ENCODE peak calls at places on chromosomes 7 and 10, in seven cellular contexts. One of them, this sample, is unnamed.
A peak's percentile ranks its signal among the peaks of the same experiment; 100 is the strongest.

GRCh38 chr7:31122649-31123058 is 70.5 kb downstream of the ADCYAP1R1 start:
- DNase-seq in hepatocyte: peak; percentile 86
- DNase-seq in GM23338: peak; percentile 90
- DNase-seq in HCT116: peak; percentile 79
- DNase-seq in fibroblast of lung: peak; percentile 93
- DNase-seq in PC-9: peak; percentile 69
- DNase-seq in GM23248: peak; percentile 91
- DNase-seq in this sample: peak; percentile 82

GRCh38 chr10:84818956-84819355 is 490.6 kb downstream of the CCSER2 start:
- DNase-seq in hepatocyte: no peak
- DNase-seq in GM23338: no peak
- DNase-seq in HCT116: no peak
- DNase-seq in fibroblast of lung: no peak
- DNase-seq in PC-9: no peak
- DNase-seq in GM23248: no peak
- DNase-seq in this sample: no peak

GRCh38 chr7:141264511-141264910 is 190.6 kb downstream of the TMEM178B start:
- DNase-seq in hepatocyte: no peak
- DNase-seq in GM23338: no peak
- DNase-seq in HCT116: no peak
- DNase-seq in fibroblast of lung: no peak
- DNase-seq in PC-9: no peak
- DNase-seq in GM23248: no peak
- DNase-seq in this sample: no peak

GRCh38 chr7:128785738-128786137 is 6.0 kb upstream of the CCDC136 start:
- DNase-seq in hepatocyte: no peak
- DNase-seq in GM23338: no peak
- DNase-seq in HCT116: no peak
- DNase-seq in fibroblast of lung: no peak
- DNase-seq in PC-9: no peak
- DNase-seq in GM23248: no peak
- DNase-seq in this sample: no peak

GRCh38 chr10:132397036-132397541 is at the start of gene PWWP2B:
- DNase-seq in hepatocyte: peak; percentile 85
- DNase-seq in GM23338: no peak
- DNase-seq in HCT116: no peak
- DNase-seq in fibroblast of lung: peak; percentile 28
- DNase-seq in PC-9: no peak
- DNase-seq in GM23248: peak; percentile 73
- DNase-seq in this sample: peak; percentile 70

GRCh38 chr7:91212592-91212991 is 51.6 kb upstream of the FZD1 start:
- DNase-seq in hepatocyte: no peak
- DNase-seq in GM23338: no peak
- DNase-seq in HCT116: no peak
- DNase-seq in fibroblast of lung: peak; percentile 22
- DNase-seq in PC-9: no peak
- DNase-seq in GM23248: peak; percentile 55
- DNase-seq in this sample: peak; percentile 69

GRCh38 chr7:68507644-68508043 is 1090.6 kb upstream of the AUTS2 start:
- DNase-seq in hepatocyte: no peak
- DNase-seq in GM23338: no peak
- DNase-seq in HCT116: no peak
- DNase-seq in fibroblast of lung: no peak
- DNase-seq in PC-9: no peak
- DNase-seq in GM23248: no peak
- DNase-seq in this sample: no peak

GRCh38 chr7:95001258-95001657 is 93.9 kb downstream of the PPP1R9A start:
- DNase-seq in hepatocyte: no peak
- DNase-seq in GM23338: no peak
- DNase-seq in HCT116: no peak
- DNase-seq in fibroblast of lung: no peak
- DNase-seq in PC-9: no peak
- DNase-seq in GM23248: no peak
- DNase-seq in this sample: no peak

GRCh38 chr10:95350212-95350829 is 59.5 kb upstream of the PDLIM1 start:
- DNase-seq in hepatocyte: no peak
- DNase-seq in GM23338: no peak
- DNase-seq in HCT116: no peak
- DNase-seq in fibroblast of lung: peak; percentile 94
- DNase-seq in PC-9: peak; percentile 52
- DNase-seq in GM23248: peak; percentile 52
- DNase-seq in this sample: no peak

GRCh38 chr10:52484426-52485065 is 170.5 kb downstream of the DKK1 start:
- DNase-seq in hepatocyte: no peak
- DNase-seq in GM23338: no peak
- DNase-seq in HCT116: no peak
- DNase-seq in fibroblast of lung: no peak
- DNase-seq in PC-9: no peak
- DNase-seq in GM23248: peak; percentile 65
- DNase-seq in this sample: no peak

GRCh38 chr10:52491246-52492000 is 177.3 kb downstream of the DKK1 start:
- DNase-seq in hepatocyte: no peak
- DNase-seq in GM23338: no peak
- DNase-seq in HCT116: no peak
- DNase-seq in fibroblast of lung: peak; percentile 22
- DNase-seq in PC-9: no peak
- DNase-seq in GM23248: peak; percentile 81
- DNase-seq in this sample: no peak

GRCh38 chr10:52486840-52487611 is 172.9 kb downstream of the DKK1 start:
- DNase-seq in hepatocyte: peak; percentile 11
- DNase-seq in GM23338: no peak
- DNase-seq in HCT116: no peak
- DNase-seq in fibroblast of lung: peak; percentile 81
- DNase-seq in PC-9: peak; percentile 84
- DNase-seq in GM23248: peak; percentile 89
- DNase-seq in this sample: no peak

GRCh38 chr10:52485486-52485885 is 171.4 kb downstream of the DKK1 start:
- DNase-seq in hepatocyte: no peak
- DNase-seq in GM23338: no peak
- DNase-seq in HCT116: no peak
- DNase-seq in fibroblast of lung: no peak
- DNase-seq in PC-9: no peak
- DNase-seq in GM23248: peak; percentile 25
- DNase-seq in this sample: no peak

GRCh38 chr10:52488606-52489485 is 174.8 kb downstream of the DKK1 start:
- DNase-seq in hepatocyte: peak; percentile 63
- DNase-seq in GM23338: peak; percentile 63
- DNase-seq in HCT116: no peak
- DNase-seq in fibroblast of lung: peak; percentile 70
- DNase-seq in PC-9: no peak
- DNase-seq in GM23248: peak; percentile 67
- DNase-seq in this sample: peak; percentile 41
- H3K4me2 ChIP-seq in hepatocyte: no peak overlapping the region
- H3K4me2 ChIP-seq in GM23338: no peak overlapping the region
- H3K4me2 ChIP-seq in HCT116: peak overlapping the region; percentile 24
- H3K4me2 ChIP-seq in fibroblast of lung: no peak overlapping the region
- H3K4me2 ChIP-seq in PC-9: peak overlapping the region; percentile 14
- H3K4me2 ChIP-seq in GM23248: peak overlapping the region; percentile 52
- H3K4me2 ChIP-seq in this sample: no peak overlapping the region

GRCh38 chr10:124288928-124289921 is 129.5 kb downstream of the OAT start:
- DNase-seq in hepatocyte: no peak
- DNase-seq in GM23338: no peak
- DNase-seq in HCT116: no peak
- DNase-seq in fibroblast of lung: no peak
- DNase-seq in PC-9: no peak
- DNase-seq in GM23248: no peak
- DNase-seq in this sample: no peak

GRCh38 chr10:124292911-124293640 is 125.6 kb downstream of the OAT start:
- DNase-seq in hepatocyte: no peak
- DNase-seq in GM23338: no peak
- DNase-seq in HCT116: no peak
- DNase-seq in fibroblast of lung: no peak
- DNase-seq in PC-9: no peak
- DNase-seq in GM23248: no peak
- DNase-seq in this sample: no peak

GRCh38 chr10:124287791-124288190 is 130.9 kb downstream of the OAT start:
- DNase-seq in hepatocyte: no peak
- DNase-seq in GM23338: no peak
- DNase-seq in HCT116: no peak
- DNase-seq in fibroblast of lung: no peak
- DNase-seq in PC-9: no peak
- DNase-seq in GM23248: no peak
- DNase-seq in this sample: no peak

GRCh38 chr10:124291009-124291671 is 127.6 kb downstream of the OAT start:
- DNase-seq in hepatocyte: no peak
- DNase-seq in GM23338: no peak
- DNase-seq in HCT116: no peak
- DNase-seq in fibroblast of lung: no peak
- DNase-seq in PC-9: no peak
- DNase-seq in GM23248: no peak
- DNase-seq in this sample: no peak

DNA sequence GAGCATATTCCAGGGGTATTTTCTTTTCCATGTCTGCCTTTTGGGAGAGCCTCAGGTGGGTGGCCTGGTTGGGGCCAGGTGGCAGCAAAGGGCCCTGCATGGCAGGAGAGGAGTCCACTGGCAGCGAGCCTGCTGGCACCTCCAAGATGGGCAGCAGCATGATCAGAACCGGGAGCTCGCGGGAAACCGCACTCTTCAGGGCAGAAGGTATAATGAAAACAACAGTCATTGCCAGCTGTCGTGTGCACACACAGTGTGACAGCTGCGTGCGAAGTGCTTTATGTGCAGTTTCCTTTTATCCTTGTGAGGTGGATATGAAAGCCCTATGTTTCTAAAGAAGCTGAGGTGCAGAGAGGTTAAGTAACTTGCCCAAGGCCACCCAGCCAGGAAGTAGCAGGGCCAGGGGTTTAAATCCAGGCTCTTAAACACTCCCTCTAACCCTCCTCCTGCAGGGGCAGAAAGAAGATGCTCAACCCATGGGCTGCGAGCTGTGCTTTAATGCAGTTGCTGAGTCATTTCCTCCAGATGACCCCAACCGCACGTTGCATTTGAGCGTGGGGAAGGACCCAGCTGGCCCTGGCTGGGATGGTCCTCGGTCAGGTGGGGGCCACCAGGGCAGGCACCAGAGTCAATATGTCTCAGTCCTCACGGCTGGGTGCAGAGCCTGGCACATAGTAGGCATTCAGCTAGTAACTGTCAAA is 128.5 kb downstream of the OAT start:
- DNase-seq in hepatocyte: no peak
- DNase-seq in GM23338: no peak
- DNase-seq in HCT116: no peak
- DNase-seq in fibroblast of lung: peak; percentile 50
- DNase-seq in PC-9: no peak
- DNase-seq in GM23248: no peak
- DNase-seq in this sample: no peak
- H3K4me3 ChIP-seq in hepatocyte: no peak overlapping the region
- H3K4me3 ChIP-seq in GM23338: no peak overlapping the region
- H3K4me3 ChIP-seq in HCT116: no peak overlapping the region
- H3K4me3 ChIP-seq in fibroblast of lung: no peak overlapping the region
- H3K4me3 ChIP-seq in PC-9: no peak overlapping the region
- H3K4me3 ChIP-seq in GM23248: no peak overlapping the region
- H3K4me3 ChIP-seq in this sample: no peak overlapping the region

DNA sequence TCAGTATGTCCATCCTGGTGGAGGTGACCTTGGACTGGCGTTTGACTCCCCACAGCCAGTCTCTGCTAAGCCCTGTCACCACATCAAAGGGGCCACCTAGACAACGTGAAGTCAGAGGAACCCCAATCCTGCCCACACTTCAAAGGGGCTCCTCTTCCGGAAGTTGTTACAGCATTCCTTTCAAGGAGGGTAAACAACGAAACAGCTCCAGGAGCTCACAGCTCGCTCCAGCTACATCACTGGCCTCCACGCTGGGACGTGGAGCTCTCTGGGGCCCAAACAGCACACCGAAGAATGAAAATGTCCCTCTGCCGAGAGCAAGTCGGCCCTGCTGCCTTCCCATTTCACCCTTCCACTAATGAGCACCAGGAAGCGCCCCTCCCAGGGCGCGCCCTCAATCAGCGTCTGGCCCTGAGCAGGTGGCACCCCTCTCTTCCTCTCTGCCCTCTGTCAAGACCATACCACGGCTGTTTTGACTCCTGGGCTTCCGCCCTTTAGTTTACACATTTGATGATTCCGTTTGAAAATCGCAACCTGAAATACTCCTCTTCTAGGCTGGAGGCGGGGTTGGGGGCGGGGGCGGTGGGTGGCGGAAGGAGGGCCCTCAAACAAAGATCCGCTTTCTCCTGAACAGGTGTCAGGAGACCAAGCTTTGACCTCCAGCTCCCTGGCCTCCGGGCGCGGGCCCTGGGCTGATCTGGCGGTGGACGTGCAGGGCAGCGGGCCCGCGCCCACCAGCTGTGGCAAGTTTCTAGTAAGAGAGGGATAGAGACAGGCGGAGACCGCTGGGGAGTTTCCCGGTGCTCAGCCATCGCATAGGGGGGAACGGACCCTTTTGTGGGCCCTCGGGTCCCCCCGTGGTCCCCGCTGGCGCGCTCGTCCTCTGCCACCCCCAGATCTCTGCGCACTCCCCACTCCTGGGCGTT is 53.1 kb upstream of the KDM7A start:
- DNase-seq in hepatocyte: no peak
- DNase-seq in GM23338: peak; percentile 69
- DNase-seq in HCT116: no peak
- DNase-seq in fibroblast of lung: no peak
- DNase-seq in PC-9: no peak
- DNase-seq in GM23248: no peak
- DNase-seq in this sample: peak; percentile 59
- TF ChIP-seq EZH2 in hepatocyte: no peak
- TF ChIP-seq EZH2 in GM23338: no peak
- TF ChIP-seq EZH2 in HCT116: no peak
- TF ChIP-seq EZH2 in fibroblast of lung: peak; percentile 30
- TF ChIP-seq EZH2 in PC-9: no peak
- TF ChIP-seq EZH2 in GM23248: no peak
- TF ChIP-seq EZH2 in this sample: peak; percentile 53

GRCh38 chr7:122166260-122166659 is 22.2 kb upstream of the AASS start:
- DNase-seq in hepatocyte: no peak
- DNase-seq in GM23338: no peak
- DNase-seq in HCT116: no peak
- DNase-seq in fibroblast of lung: no peak
- DNase-seq in PC-9: no peak
- DNase-seq in GM23248: no peak
- DNase-seq in this sample: no peak

GRCh38 chr7:122166708-122167107 is 22.7 kb upstream of the AASS start:
- DNase-seq in hepatocyte: peak; percentile 23
- DNase-seq in GM23338: no peak
- DNase-seq in HCT116: no peak
- DNase-seq in fibroblast of lung: peak; percentile 64
- DNase-seq in PC-9: peak; percentile 68
- DNase-seq in GM23248: peak; percentile 60
- DNase-seq in this sample: no peak

GRCh38 chr7:122161628-122162027 is 17.6 kb upstream of the AASS start:
- DNase-seq in hepatocyte: no peak
- DNase-seq in GM23338: no peak
- DNase-seq in HCT116: no peak
- DNase-seq in fibroblast of lung: no peak
- DNase-seq in PC-9: no peak
- DNase-seq in GM23248: no peak
- DNase-seq in this sample: no peak
- H3K4me2 ChIP-seq in hepatocyte: peak overlapping the region; percentile 47
- H3K4me2 ChIP-seq in GM23338: no peak overlapping the region
- H3K4me2 ChIP-seq in HCT116: peak overlapping the region; percentile 17
- H3K4me2 ChIP-seq in fibroblast of lung: no peak overlapping the region
- H3K4me2 ChIP-seq in PC-9: no peak overlapping the region
- H3K4me2 ChIP-seq in GM23248: no peak overlapping the region
- H3K4me2 ChIP-seq in this sample: no peak overlapping the region